ENCODE peak calls at places on chromosome 5, in nine cellular contexts. J is NCI-H2081; X is substantia nigra; G is cardiac fibroblast; H is left cardiac atrium; O is tibial nerve; M is RPMI7951; E is activated CD4-positive, alpha-beta T cell treated with anti-CD3 and anti-CD28 coated beads for 24 hours; W is mammary epithelial cell. F is an unnamed sample.

GRCh38 chr5:43772601-43773031 is 169.6 kb downstream of the NNT start:
- DNase-seq in M (peak), O (no peak), E (no peak), W (peak), J (no peak), H (no peak), G (peak), X (no peak), F (no peak)

GRCh38 chr5:102223542-102224444 is 72.3 kb downstream of the SLCO4C1 start:
- DNase-seq in G (peak), X (no peak), H (no peak), J (peak), M (peak), O (no peak), E (no peak), W (peak), F (no peak)

GRCh38 chr5:139646912-139647391 is 1.2 kb upstream of the CXXC5 start:
- DNase-seq in H (peak), E (no peak), W (no peak), M (no peak), X (no peak), J (no peak), G (no peak), O (no peak), F (no peak)

GRCh38 chr5:89315194-89315593 is 432.2 kb upstream of the MEF2C start:
- DNase-seq in X (no peak), M (no peak), E (no peak), O (no peak), J (peak), G (no peak), H (no peak), W (no peak), F (no peak)

GRCh38 chr5:128826290-128826689 is 139.0 kb upstream of the SLC27A6 start:
- DNase-seq in M (no peak), G (peak), H (no peak), X (no peak), O (no peak), W (no peak), J (no peak), E (no peak), F (no peak)

GRCh38 chr5:94316916-94317838 is 301.2 kb downstream of the KIAA0825 start:
- DNase-seq in X (no peak), E (no peak), M (no peak), J (no peak), G (peak), O (no peak), H (no peak), W (no peak), F (no peak)

GRCh38 chr5:54234304-54234938 is 76.0 kb downstream of the ARL15 start:
- DNase-seq in W (peak), O (no peak), X (no peak), J (no peak), M (peak), G (peak), E (no peak), H (no peak), F (no peak)

GRCh38 chr5:94313188-94313587 is 305.2 kb downstream of the KIAA0825 start:
- DNase-seq in J (no peak), E (no peak), W (no peak), G (no peak), O (no peak), X (no peak), M (no peak), H (no peak), F (no peak)